ENCODE peak calls at places on chromosome 2, in six cellular contexts. R is WERI-Rb-1, N is fibroblast of the aortic adventitia, U is cardiac muscle cell, F is NB4, O is B cell. L is an unnamed sample.

GRCh38 chr2:3180082-3180908 is 197.3 kb downstream of the EIPR1 start:
- DNase-seq in O (no peak), N (no peak), F (peak), U (no peak), R (no peak), L (no peak)

GRCh38 chr2:216315817-216316603 is 56.3 kb downstream of the MARCHF4 start:
- DNase-seq in R (peak), N (peak), U (peak), F (no peak), O (no peak), L (peak)

GRCh38 chr2:42047488-42048317 is at the start of gene PKDCC:
- DNase-seq in U (peak), O (peak), N (peak), R (peak), F (peak), L (peak)

GRCh38 chr2:174336403-174337336 is 1.9 kb downstream of the SP9 start:
- DNase-seq in U (peak), N (no peak), R (peak), F (peak), O (peak), L (peak)

GRCh38 chr2:191625016-191625415 is 52.9 kb upstream of the NABP1 start:
- DNase-seq in O (no peak), F (peak), U (no peak), N (no peak), R (no peak), L (no peak)

GRCh38 chr2:23525137-23525765 is 140.3 kb downstream of the KLHL29 start:
- DNase-seq in F (no peak), O (no peak), R (no peak), U (no peak), N (no peak), L (no peak)

GRCh38 chr2:63819765-63820717 is 21.7 kb upstream of the UGP2 start:
- DNase-seq in N (peak), F (peak), O (no peak), R (no peak), U (no peak), L (no peak)

GRCh38 chr2:45024600-45025291 is 15.5 kb upstream of the SIX2 start:
- DNase-seq in O (no peak), U (no peak), N (peak), R (no peak), F (peak), L (peak)

GRCh38 chr2:45978302-45978859 is 318.8 kb upstream of the EPAS1 start:
- DNase-seq in N (no peak), O (no peak), R (no peak), F (no peak), U (no peak), L (no peak)

GRCh38 chr2:46329803-46330775 is 32.9 kb downstream of the EPAS1 start:
- DNase-seq in O (no peak), U (no peak), N (peak), R (no peak), F (no peak), L (peak)

GRCh38 chr2:241112592-241112991 is 10.5 kb upstream of the MTERF4 start:
- DNase-seq in F (no peak), R (no peak), N (no peak), U (no peak), O (no peak), L (no peak)

GRCh38 chr2:19664651-19665050 is 237.1 kb downstream of the TTC32 start:
- DNase-seq in U (no peak), F (no peak), N (peak), O (no peak), R (no peak), L (no peak)

GRCh38 chr2:54983345-54984235 is 66.7 kb downstream of the RTN4 start:
- DNase-seq in U (no peak), R (no peak), F (no peak), N (peak), O (no peak), L (no peak)

GRCh38 chr2:234025475-234025874 is 25.0 kb upstream of the SPP2 start:
- DNase-seq in R (no peak), F (peak), U (no peak), N (no peak), O (peak), L (no peak)

GRCh38 chr2:3223080-3223923 is 154.3 kb downstream of the EIPR1 start:
- DNase-seq in F (no peak), R (no peak), U (no peak), O (no peak), N (no peak), L (no peak)

GRCh38 chr2:45850558-45850957 is 199.1 kb downstream of the PRKCE start:
- DNase-seq in O (no peak), F (no peak), N (no peak), U (no peak), R (no peak), L (no peak)

GRCh38 chr2:113080134-113080533 is 12.4 kb downstream of the IL1F10 start:
- DNase-seq in U (peak), F (peak), O (peak), R (peak), N (peak), L (peak)

GRCh38 chr2:216011320-216011849 is 2.0 kb downstream of the MREG start:
- DNase-seq in R (no peak), N (no peak), U (no peak), O (no peak), F (no peak), L (no peak)

GRCh38 chr2:132824716-132825115 is 154.7 kb upstream of the LYPD1 start:
- DNase-seq in R (no peak), O (no peak), U (no peak), F (no peak), N (peak), L (no peak)

GRCh38 chr2:167582619-167583018 is 664.8 kb downstream of the STK39 start:
- DNase-seq in N (no peak), U (no peak), R (peak), F (no peak), O (no peak), L (no peak)

GRCh38 chr2:217993055-217993645 is 9.6 kb downstream of the TNS1 start:
- DNase-seq in R (no peak), F (no peak), O (no peak), U (no peak), N (peak), L (no peak)

GRCh38 chr2:52391576-52391975 is 1359.6 kb upstream of the NRXN1 start:
- DNase-seq in O (no peak), U (no peak), R (no peak), F (no peak), N (no peak), L (no peak)

GRCh38 chr2:134924912-134925311 is 6.3 kb downstream of the CCNT2 start:
- DNase-seq in O (no peak), F (no peak), U (no peak), N (no peak), R (no peak), L (no peak)

GRCh38 chr2:100642425-100642824 is 79.6 kb downstream of the PDCL3 start:
- DNase-seq in F (no peak), N (no peak), O (no peak), U (no peak), R (no peak), L (no peak)

GRCh38 chr2:1681017-1681318 is 63.3 kb downstream of the PXDN start:
- DNase-seq in O (no peak), R (no peak), F (no peak), U (no peak), N (no peak), L (no peak)

GRCh38 chr2:231094671-231095346 is 30.0 kb downstream of the HTR2B start:
- DNase-seq in N (no peak), U (no peak), O (no peak), R (no peak), F (no peak), L (no peak)

GRCh38 chr2:24317491-24317920 is 42.8 kb downstream of the ITSN2 start:
- DNase-seq in U (no peak), R (no peak), N (peak), O (no peak), F (no peak), L (no peak)

GRCh38 chr2:53035153-53035552 is 732.5 kb upstream of the CHAC2 start:
- DNase-seq in R (no peak), F (no peak), N (no peak), O (no peak), U (no peak), L (no peak)

GRCh38 chr2:67733517-67733916 is 329.3 kb downstream of the C1D start:
- DNase-seq in U (peak), F (peak), O (no peak), R (peak), N (peak), L (peak)

GRCh38 chr2:238914648-238915015 is 66.7 kb downstream of the TWIST2 start:
- DNase-seq in F (no peak), O (no peak), R (no peak), U (no peak), N (peak), L (no peak)

GRCh38 chr2:53217250-53217649 is 550.4 kb upstream of the CHAC2 start:
- DNase-seq in O (no peak), N (no peak), U (no peak), F (no peak), R (no peak), L (no peak)

GRCh38 chr2:99949963-99950362 is 192.4 kb downstream of the AFF3 start:
- DNase-seq in F (no peak), O (no peak), U (no peak), R (no peak), N (no peak), L (no peak)

GRCh38 chr2:2806711-2807110 is 475.6 kb upstream of the MYT1L start:
- DNase-seq in U (no peak), N (no peak), F (no peak), O (no peak), R (no peak), L (no peak)

GRCh38 chr2:225097035-225097434 is 54.8 kb upstream of the DOCK10 start:
- DNase-seq in R (no peak), F (no peak), N (peak), U (no peak), O (no peak), L (no peak)

GRCh38 chr2:112884869-112885502 is 26.0 kb upstream of the IL37 start:
- DNase-seq in F (peak), U (peak), R (peak), O (peak), N (peak), L (peak)

GRCh38 chr2:183967756-183968155 is 630.6 kb upstream of the ZNF804A start:
- DNase-seq in R (no peak), N (no peak), F (no peak), U (no peak), O (no peak), L (no peak)

GRCh38 chr2:136871424-136871823 is 106.1 kb downstream of the THSD7B start:
- DNase-seq in U (no peak), N (no peak), R (no peak), O (no peak), F (no peak), L (no peak)

DNA sequence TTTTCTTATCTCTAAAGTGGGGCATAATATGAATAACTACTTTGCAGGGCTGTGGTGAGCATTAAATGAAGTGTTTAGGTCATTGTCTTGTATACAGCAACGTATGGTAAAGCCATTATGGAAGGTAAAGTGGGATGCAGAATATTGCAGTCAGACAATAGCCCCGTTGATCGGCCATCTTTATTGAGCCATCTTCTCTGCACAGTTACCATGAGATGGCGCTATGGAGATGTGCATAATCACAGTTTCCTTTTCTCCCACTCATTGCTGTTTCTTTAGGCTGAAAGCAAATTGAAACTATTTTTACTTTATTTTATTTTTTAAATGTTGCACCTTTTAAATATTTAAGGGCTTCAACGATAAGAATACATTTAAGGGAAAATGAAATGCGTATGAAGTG is 108.9 kb downstream of the THSD7B start:
- DNase-seq in O (no peak), N (peak), F (peak), R (peak), U (peak), L (peak)
- TF ChIP-seq CTCF in O (no peak), N (no peak), F (peak), R (peak), U (no peak), L (no peak)

GRCh38 chr2:146412625-146413024 is 1432.2 kb upstream of the ACVR2A start:
- DNase-seq in R (no peak), O (no peak), U (no peak), N (no peak), F (peak), L (no peak)
- TF ChIP-seq CTCF in R (peak), O (no peak), U (no peak), N (no peak), F (peak), L (no peak)

DNA sequence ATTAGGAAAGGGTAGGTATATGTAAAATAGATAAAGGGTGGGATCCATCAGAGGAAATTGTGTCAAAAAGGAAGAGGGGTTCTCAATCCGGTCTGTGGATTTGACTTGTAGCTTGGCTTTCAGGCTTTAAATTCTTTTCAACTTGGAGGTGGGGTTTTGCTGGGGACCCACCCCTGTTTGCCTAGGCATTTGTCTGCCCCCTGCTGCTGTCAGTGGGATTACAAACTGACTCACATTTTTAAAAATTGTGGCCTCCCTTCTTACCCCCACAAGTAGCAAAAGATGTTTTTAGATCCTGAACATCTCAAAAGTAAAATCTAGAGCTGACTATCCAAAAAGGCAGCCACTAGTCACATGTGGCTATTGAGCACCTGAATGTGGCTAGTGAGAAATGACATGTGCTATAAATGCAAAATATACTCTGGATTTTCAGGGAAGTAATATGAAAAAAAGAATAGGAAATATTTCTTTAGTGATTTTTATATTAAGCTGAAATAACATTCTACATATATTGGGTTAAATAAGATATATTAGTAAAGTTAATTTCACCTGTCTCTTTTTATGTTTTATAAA is 178.9 kb downstream of the GFPT1 start:
- DNase-seq in N (peak), R (no peak), U (no peak), O (no peak), F (no peak), L (peak)
- TF ChIP-seq CTCF in N (peak), R (peak), U (peak), O (no peak), F (no peak), L (no peak)

GRCh38 chr2:88913280-88913679 is 221.8 kb downstream of the RPIA start:
- DNase-seq in U (no peak), F (no peak), N (no peak), O (no peak), R (no peak), L (no peak)

GRCh38 chr2:88924533-88924932 is 233.1 kb downstream of the RPIA start:
- DNase-seq in U (no peak), R (no peak), F (no peak), O (no peak), N (no peak), L (no peak)

DNA sequence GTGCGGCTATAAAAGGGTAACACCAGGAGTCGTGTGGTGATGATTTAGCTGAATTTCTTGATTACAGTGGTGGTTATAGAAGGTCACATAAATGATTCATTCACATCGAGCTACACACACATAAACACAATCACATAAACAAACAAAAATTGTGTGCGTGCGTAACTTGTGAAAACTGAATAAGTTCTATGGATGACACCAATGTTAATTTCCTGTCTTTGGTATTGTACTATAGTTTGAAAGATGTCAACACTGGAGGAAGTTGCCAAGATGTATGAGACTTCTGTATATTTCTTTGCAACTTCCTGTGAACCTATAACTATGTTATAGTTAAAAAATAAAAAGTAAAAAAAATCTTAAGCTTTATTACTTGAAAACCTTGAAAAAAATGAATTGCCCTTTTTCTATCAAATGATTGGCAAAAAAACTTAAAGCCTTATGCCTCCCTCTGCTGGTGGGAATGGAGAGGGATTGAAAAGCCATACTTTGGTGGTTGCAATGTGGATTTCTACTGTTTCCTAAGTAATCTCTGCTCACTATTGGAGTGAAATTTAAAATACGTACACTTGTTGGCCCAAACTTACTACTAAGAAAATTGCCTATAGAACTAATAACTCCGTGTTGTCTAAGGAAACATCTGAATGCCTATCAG is 227.7 kb downstream of the RPIA start:
- DNase-seq in F (peak), R (no peak), O (peak), U (no peak), N (peak), L (peak)
- TF ChIP-seq CTCF in F (peak), R (no peak), O (peak), U (peak), N (peak), L (peak)

GRCh38 chr2:169673106-169673505 is 21.1 kb downstream of the CFAP210 start:
- DNase-seq in U (no peak), N (no peak), O (no peak), F (no peak), R (no peak), L (no peak)

GRCh38 chr2:169672403-169672802 is 21.8 kb downstream of the CFAP210 start:
- DNase-seq in O (no peak), U (no peak), N (no peak), R (no peak), F (no peak), L (no peak)

GRCh38 chr2:169676850-169677249 is 17.4 kb downstream of the CFAP210 start:
- DNase-seq in F (no peak), N (no peak), U (no peak), R (no peak), O (no peak), L (no peak)

GRCh38 chr2:169673921-169674320 is 20.3 kb downstream of the CFAP210 start:
- DNase-seq in F (no peak), R (no peak), U (no peak), O (no peak), N (no peak), L (no peak)

DNA sequence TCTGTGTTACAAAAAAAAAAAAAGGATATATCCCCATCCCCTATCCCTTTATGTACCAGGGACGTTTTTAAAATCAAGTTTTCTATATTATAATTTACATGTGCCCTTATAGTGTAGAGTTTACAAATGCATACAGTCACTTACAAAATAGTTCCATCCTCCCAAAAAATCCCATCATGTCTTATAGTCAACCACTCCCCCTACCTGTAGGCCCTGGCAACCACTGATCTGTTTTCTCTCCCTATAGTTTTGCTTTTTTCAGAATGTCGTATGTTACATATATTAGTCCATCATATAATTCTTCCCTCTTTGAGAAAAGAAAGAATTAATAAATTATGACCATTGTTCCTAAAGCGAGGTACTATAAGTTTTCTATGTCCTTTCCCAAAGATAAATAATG is 17.8 kb downstream of the CFAP210 start:
- DNase-seq in U (no peak), R (no peak), F (peak), O (no peak), N (no peak), L (no peak)
- TF ChIP-seq CTCF in U (peak), R (no peak), F (peak), O (peak), N (peak), L (no peak)

GRCh38 chr2:118521272-118521671 is 326.2 kb downstream of the EN1 start:
- DNase-seq in N (no peak), F (no peak), O (no peak), R (no peak), U (no peak), L (no peak)
- TF ChIP-seq CTCF in N (no peak), F (no peak), O (no peak), R (no peak), U (no peak), L (no peak)

GRCh38 chr2:152755029-152755428 is 36.6 kb downstream of the ARL6IP6 start:
- DNase-seq in F (peak), O (no peak), U (peak), N (peak), R (no peak), L (no peak)
- TF ChIP-seq CTCF in F (peak), O (peak), U (peak), N (peak), R (peak), L (peak)

GRCh38 chr2:149858916-149859634 is 271.5 kb upstream of the MMADHC start:
- DNase-seq in U (no peak), O (no peak), N (peak), F (peak), R (no peak), L (no peak)
- TF ChIP-seq CTCF in U (no peak), O (no peak), N (no peak), F (no peak), R (no peak), L (no peak)

GRCh38 chr2:158743899-158744298 is 51.2 kb upstream of the DAPL1 start:
- DNase-seq in F (peak), U (no peak), N (no peak), O (no peak), R (no peak), L (no peak)

GRCh38 chr2:158746488-158746887 is 48.6 kb upstream of the DAPL1 start:
- DNase-seq in F (no peak), O (no peak), N (no peak), U (no peak), R (no peak), L (no peak)

GRCh38 chr2:158745067-158745865 is 49.9 kb upstream of the DAPL1 start:
- DNase-seq in O (no peak), R (peak), F (peak), U (peak), N (peak), L (peak)

GRCh38 chr2:158747346-158747745 is 47.8 kb upstream of the DAPL1 start:
- DNase-seq in R (no peak), F (no peak), U (no peak), N (no peak), O (no peak), L (no peak)

GRCh38 chr2:158745866-158746382 is 49.2 kb upstream of the DAPL1 start:
- DNase-seq in U (no peak), R (no peak), N (no peak), O (no peak), F (no peak), L (no peak)
- TF ChIP-seq CTCF in U (no peak), R (no peak), N (no peak), O (no peak), F (no peak), L (no peak)

DNA sequence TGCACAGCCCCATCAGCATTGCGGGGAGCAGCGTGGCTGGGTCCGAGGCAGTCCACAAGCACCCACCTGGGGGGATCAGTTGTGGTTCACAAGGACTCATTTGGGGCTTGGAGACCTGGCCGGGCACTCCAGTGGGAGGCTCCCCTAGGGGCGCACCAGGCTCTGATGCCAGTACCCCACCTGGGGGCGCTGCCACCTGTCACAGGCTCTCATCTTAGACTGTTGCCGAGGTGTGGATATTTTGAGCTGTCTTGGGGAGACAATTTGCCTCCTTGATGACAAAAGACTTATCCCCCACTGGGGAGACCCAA is 3.0 kb downstream of the ADRA2B start:
- DNase-seq in O (no peak), F (peak), U (no peak), N (no peak), R (no peak), L (no peak)
- TF ChIP-seq CTCF in O (peak), F (peak), U (no peak), N (no peak), R (peak), L (no peak)